ENCODE peak calls at places on chromosomes 13 and 19, in seven cellular contexts. X, D, C, P, K, I and N are unnamed samples. For H3K27me3 and H3K4me1, the result is how much of the 10 kb centered on the place peaks cover.

GRCh38 chr13:30607908-30608307 is 9.8 kb upstream of the USPL1 start:
- DNase-seq in D (peak), P (no peak), K (no peak), C (no peak), I (no peak), X (no peak), N (no peak)

GRCh38 chr19:45767410-45767880 is 1.6 kb downstream of the SIX5 start:
- DNase-seq in P (peak), C (peak), I (peak), X (no peak), K (peak), D (no peak), N (no peak)

GRCh38 chr13:27774169-27774568 is 18.1 kb upstream of the GSX1 start:
- DNase-seq in I (no peak), P (no peak), K (no peak), X (no peak), D (no peak), C (no peak), N (no peak)

GRCh38 chr13:44117351-44117750 is 237.6 kb downstream of the LACC1 start:
- DNase-seq in C (no peak), P (no peak), K (peak), D (no peak), X (no peak), I (no peak), N (no peak)

GRCh38 chr13:40152145-40152544 is 496.7 kb downstream of the COG6 start:
- DNase-seq in X (peak), D (no peak), C (no peak), K (no peak), I (peak), P (no peak), N (no peak)

GRCh38 chr19:21699197-21699596 is 68.2 kb downstream of the ZNF100 start:
- DNase-seq in K (no peak), D (no peak), I (no peak), C (no peak), P (no peak), X (no peak), N (peak)

GRCh38 chr19:54673222-54673621 is 10.4 kb downstream of the LILRB4 start:
- DNase-seq in C (no peak), X (no peak), K (no peak), I (no peak), P (no peak), D (no peak), N (no peak)

GRCh38 chr13:29435125-29435911 is 160.2 kb downstream of the SLC7A1 start:
- DNase-seq in K (peak), D (no peak), C (no peak), X (no peak), P (peak), I (no peak), N (no peak)

GRCh38 chr13:76654263-76654662 is 231.9 kb downstream of the KCTD12 start:
- DNase-seq in C (no peak), D (no peak), P (no peak), X (no peak), I (no peak), K (no peak), N (no peak)

GRCh38 chr19:47417746-47418594 is 1.4 kb downstream of the MEIS3 start:
- DNase-seq in C (no peak), K (peak), P (no peak), I (no peak), X (no peak), D (no peak), N (no peak)

GRCh38 chr19:15544283-15544682 is 36.0 kb downstream of the CYP4F22 start:
- DNase-seq in K (no peak), I (no peak), X (no peak), D (no peak), C (no peak), P (no peak), N (no peak)

GRCh38 chr19:13633109-13633508 is 126.8 kb upstream of the CACNA1A start:
- DNase-seq in C (no peak), X (no peak), K (peak), P (no peak), I (peak), D (no peak), N (no peak)

DNA sequence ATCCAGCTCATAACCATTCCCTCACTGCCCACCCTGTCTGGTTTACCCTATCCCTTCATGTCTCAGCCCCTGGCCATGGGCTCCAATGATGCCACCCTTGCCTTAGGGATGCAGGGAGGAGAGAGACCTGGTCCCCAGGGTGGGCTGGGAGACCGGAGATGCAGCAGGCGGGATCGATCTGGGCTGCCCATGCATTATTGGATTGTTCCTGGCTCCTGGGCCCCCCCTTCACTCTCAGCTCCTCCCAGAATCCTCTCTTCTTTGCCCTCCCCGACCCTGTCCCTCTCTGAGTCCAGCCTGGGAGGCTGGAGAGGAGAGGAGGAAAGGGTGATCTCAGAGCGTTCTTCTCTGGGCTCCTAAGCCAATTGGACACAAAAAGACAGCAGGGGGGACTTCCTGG is 5.8 kb downstream of the KASH5 start:
- DNase-seq in P (no peak), D (no peak), I (no peak), K (no peak), X (no peak), C (no peak), N (no peak)
- H3K27me3 ChIP-seq in P (under half), D (under half), I (under half), K (half or more), X (under half), C (under half), N (under half)

DNA sequence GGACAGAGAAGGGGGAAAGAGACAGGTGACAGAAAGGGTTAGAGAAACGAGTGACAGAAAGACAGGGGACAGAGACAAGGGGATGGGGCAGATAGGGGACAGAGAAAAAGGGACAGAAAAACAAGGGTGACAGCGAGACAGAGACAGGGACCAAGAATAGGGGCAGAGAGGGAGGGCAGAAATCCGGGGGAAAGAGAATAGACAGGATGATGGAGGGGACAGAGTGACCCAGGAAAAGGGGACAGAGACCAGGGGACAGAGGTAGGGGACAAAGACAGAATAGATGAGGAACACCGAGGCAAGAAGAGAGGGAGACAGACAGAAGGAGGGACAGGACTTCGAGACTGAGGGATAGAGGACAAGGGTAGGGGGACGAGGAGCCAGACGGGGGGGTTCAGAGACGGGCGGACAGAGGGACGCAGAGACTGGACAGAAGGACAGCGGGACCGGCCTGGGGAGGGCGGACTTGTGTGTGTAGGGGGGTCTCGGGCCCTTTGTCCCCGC is 607 bp downstream of the CADM4 start:
- DNase-seq in C (no peak), X (no peak), I (no peak), K (no peak), D (no peak), P (no peak), N (no peak)
- H3K4me1 ChIP-seq in C (under half), X (under half), I (under half), K (under half), D (under half), P (under half), N (under half)

DNA sequence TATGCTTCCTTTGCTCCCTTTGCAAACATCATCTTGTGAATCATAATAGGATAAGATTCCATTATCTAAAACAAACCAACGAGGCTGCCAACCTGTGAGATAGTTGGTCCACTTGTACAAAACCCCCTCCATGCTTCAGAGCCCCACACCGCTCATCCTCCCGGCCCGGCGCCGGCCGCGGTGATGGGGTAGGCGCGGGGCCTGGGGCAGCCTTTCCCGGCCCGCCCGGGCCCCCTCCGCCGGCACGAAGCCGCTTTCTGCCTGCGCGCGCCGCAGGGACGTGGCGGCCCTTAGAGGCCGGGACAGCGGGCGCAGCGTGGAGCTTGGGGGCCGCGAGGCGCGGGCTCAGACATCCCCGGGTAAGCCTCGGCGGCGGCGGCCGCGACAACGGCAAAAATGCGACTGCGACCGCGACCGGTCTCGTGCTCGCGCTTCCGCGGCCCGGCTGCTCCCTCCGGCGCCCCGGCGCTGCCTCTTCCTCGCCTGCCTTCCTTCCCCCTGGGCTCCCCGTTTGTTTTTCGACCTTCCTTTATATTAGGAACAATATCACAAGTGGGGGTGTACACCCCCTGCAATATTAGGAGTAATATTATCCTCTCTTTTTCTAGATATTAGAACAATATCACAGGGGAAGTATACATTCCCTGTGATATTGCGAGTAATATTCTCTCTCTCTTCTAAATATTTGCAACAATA is 54.0 kb upstream of the CEACAM21 start:
- DNase-seq in D (peak), K (peak), I (no peak), C (peak), X (no peak), P (peak), N (no peak)
- H3K4me3 ChIP-seq in D (peak), K (peak), I (no peak), C (no peak), X (no peak), P (peak), N (peak)

GRCh38 chr19:6086081-6086858 is 24.0 kb downstream of the RFX2 start:
- DNase-seq in C (no peak), I (no peak), P (no peak), D (no peak), K (no peak), X (no peak), N (no peak)
- H3K27me3 ChIP-seq in C (under half), I (under half), P (under half), D (under half), K (under half), X (under half), N (under half)